ENCODE peak calls at places on chromosomes 4 and X, in six cellular contexts. P is SJSA1, O is A549, H is kidney, N is heart right ventricle, T is heart left ventricle. B is an unnamed sample.

GRCh38 chrX:73581002-73581628 is 18.1 kb downstream of the CHIC1 start:
- DNase-seq in P (no peak), O (no peak), H (no peak), N (no peak), T (no peak), B (no peak)

GRCh38 chr4:140645614-140646412 is 77.1 kb upstream of the UCP1 start:
- DNase-seq in P (no peak), O (no peak), H (no peak), N (peak), T (peak), B (no peak)

GRCh38 chr4:114659386-114660008 is 60.9 kb downstream of the UGT8 start:
- DNase-seq in P (peak), O (peak), H (no peak), N (no peak), T (no peak), B (peak)

GRCh38 chrX:17788439-17788838 is 51.1 kb downstream of the SCML1 start:
- DNase-seq in P (no peak), O (peak), H (no peak), N (peak), T (no peak), B (peak)

GRCh38 chr4:145861331-145862318 is 77.0 kb downstream of the ZNF827 start:
- DNase-seq in P (no peak), O (no peak), H (no peak), N (no peak), T (no peak), B (peak)

GRCh38 chrX:129755779-129756650 is 17.2 kb downstream of the XPNPEP2 start:
- DNase-seq in P (no peak), O (no peak), H (peak), N (no peak), T (no peak), B (no peak)

GRCh38 chrX:115968436-115969252 is 201.9 kb upstream of the AGTR2 start:
- DNase-seq in P (no peak), O (peak), H (peak), N (peak), T (peak), B (peak)

GRCh38 chr4:123217676-123218075 is 178.9 kb upstream of the SPRY1 start:
- DNase-seq in P (no peak), O (no peak), H (no peak), N (no peak), T (no peak), B (no peak)

GRCh38 chr4:155512069-155512468 is 135.3 kb upstream of the MAP9 start:
- DNase-seq in P (no peak), O (no peak), H (no peak), N (no peak), T (no peak), B (no peak)
- H3K27ac ChIP-seq in P (no peak), O (no peak), H (no peak), N (peak), T (peak), B (no peak)

GRCh38 chrX:22126311-22126710 is 94.2 kb downstream of the PHEX start:
- DNase-seq in P (no peak), O (no peak), H (no peak), N (no peak), T (no peak), B (no peak)

GRCh38 chrX:22128961-22129360 is 96.8 kb downstream of the PHEX start:
- DNase-seq in P (no peak), O (no peak), H (no peak), N (no peak), T (no peak), B (no peak)

GRCh38 chrX:22122510-22122909 is 90.4 kb downstream of the PHEX start:
- DNase-seq in P (no peak), O (no peak), H (no peak), N (no peak), T (no peak), B (no peak)

GRCh38 chrX:22121161-22121560 is 89.0 kb downstream of the PHEX start:
- DNase-seq in P (no peak), O (no peak), H (no peak), N (no peak), T (no peak), B (no peak)

DNA sequence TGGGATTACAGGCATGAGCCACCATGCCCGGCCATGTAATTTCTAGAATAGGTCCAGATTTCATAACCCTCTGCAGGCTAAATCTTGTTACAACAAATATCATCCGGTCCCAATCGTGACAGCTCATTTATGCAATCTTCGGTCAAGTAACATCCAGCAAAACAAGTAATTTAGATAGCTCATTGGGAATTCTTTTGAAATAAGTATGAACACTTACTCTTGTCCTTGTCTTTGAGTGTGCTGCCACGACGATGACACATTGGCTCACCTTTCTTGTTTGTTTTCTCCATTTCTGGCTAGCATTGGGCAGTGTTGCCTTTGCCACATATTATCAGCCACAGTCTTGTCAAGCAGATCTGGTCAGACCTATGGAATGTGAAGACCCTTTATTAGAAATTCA is 92.0 kb downstream of the PHEX start:
- DNase-seq in P (no peak), O (no peak), H (no peak), N (no peak), T (no peak), B (no peak)
- H3K4me3 ChIP-seq in P (no peak), O (no peak), H (no peak), N (no peak), T (no peak), B (no peak)

DNA sequence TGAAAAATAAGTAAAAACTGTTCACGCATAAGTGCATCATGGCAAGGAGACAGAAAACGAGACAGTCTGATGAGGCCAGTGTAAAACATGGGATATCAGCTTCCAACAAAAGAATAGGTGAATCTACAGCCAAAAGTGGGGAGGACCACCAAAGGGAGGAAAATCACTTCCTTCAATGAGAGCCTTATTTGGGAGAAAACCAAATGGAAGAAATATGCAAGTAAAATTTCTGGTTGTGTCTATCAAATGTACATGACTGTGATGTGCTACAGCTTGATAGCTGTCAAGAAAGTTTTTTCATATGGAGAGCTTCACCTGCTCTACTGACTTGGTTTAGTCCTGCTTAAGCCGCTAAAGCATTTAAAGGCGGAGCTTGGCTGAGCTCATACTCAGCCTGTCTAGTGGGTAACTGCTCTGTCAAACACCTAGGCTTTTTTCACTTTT is 66.2 kb downstream of the MAGEA1 start:
- DNase-seq in P (no peak), O (peak), H (no peak), N (no peak), T (no peak), B (no peak)
- H3K27ac ChIP-seq in P (no peak), O (no peak), H (no peak), N (no peak), T (no peak), B (no peak)

GRCh38 chr4:82042042-82042441 is 331.7 kb downstream of the HNRNPD start:
- DNase-seq in P (no peak), O (no peak), H (no peak), N (no peak), T (no peak), B (no peak)

GRCh38 chr4:82044141-82044993 is 329.4 kb downstream of the HNRNPD start:
- DNase-seq in P (peak), O (peak), H (peak), N (peak), T (peak), B (peak)

GRCh38 chr4:82045267-82045666 is 328.5 kb downstream of the HNRNPD start:
- DNase-seq in P (no peak), O (no peak), H (no peak), N (no peak), T (no peak), B (no peak)

GRCh38 chr4:82043081-82043808 is 330.5 kb downstream of the HNRNPD start:
- DNase-seq in P (no peak), O (no peak), H (no peak), N (no peak), T (no peak), B (peak)

GRCh38 chr4:82043809-82044137 is 330.0 kb downstream of the HNRNPD start:
- DNase-seq in P (no peak), O (no peak), H (peak), N (no peak), T (no peak), B (peak)
- H3K4me3 ChIP-seq in P (no peak), O (peak), H (peak), N (peak), T (peak), B (no peak)

GRCh38 chr4:184268574-184269160 is 51.0 kb upstream of the ENPP6 start:
- DNase-seq in P (peak), O (peak), H (no peak), N (no peak), T (no peak), B (no peak)
- H3K27ac ChIP-seq in P (peak), O (peak), H (no peak), N (no peak), T (peak), B (no peak)

DNA sequence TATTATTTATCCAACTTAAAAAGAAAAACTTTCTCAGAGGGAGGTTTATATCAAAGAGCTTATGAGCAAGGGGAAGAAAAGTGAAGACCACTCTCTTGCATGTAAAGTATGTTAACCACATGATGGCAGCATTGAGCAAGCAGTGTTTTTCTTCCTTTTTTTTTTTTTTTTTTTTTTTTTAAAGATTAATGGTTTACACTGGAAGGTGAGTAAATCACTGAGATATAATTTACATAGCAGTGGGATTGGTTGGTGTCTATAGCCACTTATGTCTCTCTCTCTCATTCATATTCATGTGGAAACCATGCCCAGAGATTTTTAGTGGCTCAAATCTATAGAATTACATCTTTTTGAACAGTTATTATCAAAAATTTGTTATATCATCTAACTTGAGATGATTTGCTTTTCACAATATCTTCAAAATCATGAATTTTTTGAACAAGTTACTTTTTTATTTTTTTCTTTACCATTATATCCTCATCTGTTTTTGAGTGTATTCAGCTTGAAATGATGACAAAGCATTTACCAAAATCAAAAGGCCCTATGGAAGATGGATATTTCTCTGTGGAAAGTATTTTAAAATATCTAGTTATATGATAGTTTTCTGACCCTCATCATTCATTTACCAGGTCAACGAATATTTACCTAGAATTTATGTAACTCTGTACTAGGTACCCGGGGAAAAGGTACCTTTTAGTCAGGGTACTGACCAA is 31.6 kb downstream of the MTHFD2L start:
- DNase-seq in P (no peak), O (peak), H (no peak), N (no peak), T (no peak), B (no peak)
- H3K4me3 ChIP-seq in P (no peak), O (no peak), H (no peak), N (no peak), T (no peak), B (no peak)

DNA sequence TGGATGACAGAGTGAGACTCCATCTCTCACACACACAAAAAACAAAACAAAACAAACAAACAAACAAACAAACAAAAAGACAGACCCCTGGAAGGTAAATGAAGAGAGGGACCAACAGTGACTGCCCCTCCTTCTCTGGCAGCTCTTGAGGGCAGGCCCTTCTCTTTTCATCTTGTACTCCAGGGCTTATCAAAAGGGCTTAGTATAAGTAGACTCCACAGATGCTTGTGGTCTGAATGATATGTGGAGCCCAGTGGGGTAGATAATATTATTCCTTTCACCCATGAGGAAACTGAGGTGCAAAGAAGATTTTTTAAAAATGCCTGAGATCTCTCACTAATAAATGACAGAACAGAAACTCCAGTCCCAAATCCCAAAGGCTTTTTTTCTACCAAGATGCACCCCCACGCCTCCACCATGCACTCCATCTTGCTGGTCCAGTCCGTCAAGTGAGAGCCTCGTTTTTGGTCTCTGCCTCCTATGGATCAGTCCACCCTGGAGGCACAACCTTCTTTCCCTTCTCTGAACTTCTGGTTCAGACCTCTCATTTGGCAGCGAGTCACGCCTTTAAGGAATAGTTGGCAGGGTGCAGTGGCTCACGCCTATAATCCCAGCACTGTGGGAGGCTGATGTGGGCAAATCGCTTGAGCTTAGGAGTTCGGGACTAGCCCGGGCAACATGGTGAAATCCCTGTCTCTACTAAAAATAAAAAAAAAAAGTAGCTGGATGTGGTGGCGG is 17.0 kb upstream of the CHRNA9 start:
- DNase-seq in P (no peak), O (no peak), H (no peak), N (no peak), T (no peak), B (no peak)
- H3K27ac ChIP-seq in P (no peak), O (peak), H (no peak), N (no peak), T (no peak), B (no peak)